ENCODE peak calls at places on chromosomes 4 and X, in eight cellular contexts. G, H, C, E, I, J, L and Y are unnamed samples.

GRCh38 chrX:40663880-40664630 is 16.7 kb upstream of the CXorf38 start:
- DNase-seq in I (peak; percentile 44), L (no peak), J (no peak), H (no peak), E (peak; percentile 18), G (no peak), C (no peak), Y (no peak)

GRCh38 chr4:48968814-48969213 is 17.3 kb upstream of the CWH43 start:
- DNase-seq in C (no peak), I (peak; percentile 31), G (no peak), J (no peak), H (no peak), L (no peak), E (peak; percentile 91), Y (no peak)

GRCh38 chr4:87912164-87913004 is 63.1 kb upstream of the SPP1 start:
- DNase-seq in C (no peak), L (no peak), J (no peak), I (peak; percentile 29), E (no peak), H (no peak), G (no peak), Y (no peak)

GRCh38 chr4:42643685-42644084 is 13.2 kb downstream of the ATP8A1 start:
- DNase-seq in E (no peak), C (no peak), H (no peak), I (no peak), J (no peak), G (no peak), L (no peak), Y (no peak)

GRCh38 chr4:73068496-73069337 is 799 bp downstream of the COX18 start:
- DNase-seq in I (peak; percentile 44), E (peak; percentile 39), G (no peak), H (peak; percentile 30), C (no peak), L (peak; percentile 38), J (no peak), Y (no peak)

GRCh38 chr4:76036855-76037254 is 985 bp upstream of the CXCL11 start:
- DNase-seq in L (no peak), E (no peak), G (no peak), H (no peak), C (no peak), I (no peak), J (no peak), Y (no peak)

GRCh38 chr4:15653430-15653829 is 1.7 kb downstream of the FBXL5 start:
- DNase-seq in C (no peak), G (no peak), E (no peak), I (no peak), L (no peak), H (no peak), J (no peak), Y (no peak)

GRCh38 chr4:29309050-29309449 is 1411.1 kb upstream of the PCDH7 start:
- DNase-seq in E (peak; percentile 54), L (peak; percentile 5), C (no peak), G (no peak), H (no peak), I (peak; percentile 14), J (no peak), Y (no peak)

GRCh38 chrX:78513996-78514745 is 145.0 kb downstream of the RTL3 start:
- DNase-seq in C (no peak), E (peak; percentile 4), I (no peak), L (no peak), G (no peak), J (no peak), H (no peak), Y (no peak)

GRCh38 chr4:123709336-123709735 is 312.7 kb downstream of the SPRY1 start:
- DNase-seq in J (no peak), L (no peak), C (no peak), I (no peak), H (no peak), G (no peak), E (no peak), Y (no peak)

GRCh38 chr4:169102011-169102410 is 92.0 kb upstream of the CBR4 start:
- DNase-seq in I (peak; percentile 17), E (peak; percentile 38), G (no peak), L (no peak), C (no peak), H (no peak), J (no peak), Y (no peak)

GRCh38 chr4:184748251-184748652 is 14.4 kb upstream of the CENPU start:
- DNase-seq in H (no peak), G (no peak), I (no peak), E (no peak), J (peak; percentile 82), L (no peak), C (no peak), Y (peak; percentile 91)

GRCh38 chr4:131430302-131430701 is 1718.8 kb upstream of the PCDH10 start:
- DNase-seq in J (no peak), L (no peak), G (no peak), I (no peak), H (no peak), E (no peak), C (no peak), Y (no peak)

GRCh38 chr4:178105223-178105622 is 663.0 kb upstream of the AGA start:
- DNase-seq in J (no peak), E (no peak), C (no peak), L (no peak), G (no peak), H (no peak), I (no peak), Y (no peak)

GRCh38 chr4:121758896-121759568 is 5.9 kb downstream of the SMIM43 start:
- DNase-seq in L (no peak), E (no peak), H (no peak), C (no peak), G (no peak), I (peak; percentile 33), J (no peak), Y (no peak)

GRCh38 chr4:110615366-110616161 is 7.3 kb downstream of the PITX2 start:
- DNase-seq in G (no peak), I (no peak), J (no peak), E (no peak), C (no peak), L (no peak), H (no peak), Y (no peak)

GRCh38 chr4:1790005-1790404 is 3.1 kb upstream of the FGFR3 start:
- DNase-seq in G (no peak), J (no peak), C (no peak), L (no peak), H (no peak), E (no peak), I (no peak), Y (no peak)

GRCh38 chrX:13091111-13091765 is 46.8 kb upstream of the FAM9C start:
- DNase-seq in C (no peak), H (no peak), I (peak; percentile 71), L (no peak), E (no peak), J (no peak), G (no peak), Y (no peak)

GRCh38 chrX:49627030-49627777 is 28.4 kb downstream of the GAGE1 start:
- DNase-seq in L (no peak), I (peak; percentile 9), C (no peak), G (peak; percentile 31), J (no peak), H (no peak), E (no peak), Y (peak; percentile 54)

GRCh38 chr4:102683846-102684581 is 76.8 kb downstream of the MANBA start:
- DNase-seq in H (no peak), E (no peak), L (no peak), J (no peak), C (no peak), G (no peak), I (no peak), Y (no peak)

GRCh38 chr4:23972805-23973204 is 83.0 kb upstream of the PPARGC1A start:
- DNase-seq in G (no peak), E (no peak), I (peak; percentile 10), J (no peak), H (no peak), C (no peak), L (no peak), Y (no peak)